ENCODE peak calls at places on chromosomes 7 and 10, in four cellular contexts. U, V, Z and A are unnamed samples.

GRCh38 chr10:99964791-99965190 is 45.0 kb downstream of the DNMBP start:
- DNase-seq in U (no peak), V (no peak), Z (no peak), A (no peak)

GRCh38 chr7:37322831-37323230 is 125.8 kb downstream of the ELMO1 start:
- DNase-seq in U (peak; percentile 56), V (no peak), Z (no peak), A (no peak)

GRCh38 chr10:43282881-43283280 is 16.0 kb upstream of the RASGEF1A start:
- DNase-seq in U (no peak), V (peak; percentile 59), Z (no peak), A (no peak)

GRCh38 chr10:73981812-73982211 is 16.1 kb upstream of the VCL start:
- DNase-seq in U (no peak), V (no peak), Z (no peak), A (no peak)

GRCh38 chr10:3265081-3265480 is 92.5 kb upstream of the PITRM1 start:
- DNase-seq in U (no peak), V (no peak), Z (no peak), A (no peak)

GRCh38 chr10:30637881-30638467 is 8.4 kb upstream of the LYZL2 start:
- DNase-seq in U (no peak), V (no peak), Z (peak; percentile 53), A (peak; percentile 41)

GRCh38 chr10:79405221-79405994 is 40.0 kb downstream of the ZCCHC24 start:
- DNase-seq in U (no peak), V (peak; percentile 66), Z (no peak), A (no peak)

GRCh38 chr7:158024881-158025280 is 562.7 kb downstream of the PTPRN2 start:
- DNase-seq in U (no peak), V (no peak), Z (no peak), A (no peak)

GRCh38 chr10:43068136-43068395 is 8.8 kb upstream of the RET start:
- DNase-seq in U (no peak), V (peak; percentile 57), Z (no peak), A (no peak)

GRCh38 chr7:1849351-1849951 is 179.4 kb downstream of the ELFN1 start:
- DNase-seq in U (no peak), V (peak; percentile 48), Z (no peak), A (no peak)

GRCh38 chr7:157386979-157387800 is 50.4 kb downstream of the DNAJB6 start:
- DNase-seq in U (peak; percentile 63), V (peak; percentile 85), Z (peak; percentile 94), A (peak; percentile 96)

GRCh38 chr10:50992356-50992866 is 81.9 kb upstream of the PRKG1 start:
- DNase-seq in U (no peak), V (peak; percentile 61), Z (no peak), A (no peak)